ENCODE peak calls at places on chromosomes 5 and 9, in four cellular contexts. Q is coronary artery, T is astrocyte, U is endothelial cell of umbilical vein. H is an unnamed sample.

GRCh38 chr9:97751510-97751909 is 54.4 kb upstream of the XPA start:
- DNase-seq in Q (no peak), T (no peak), U (no peak), H (no peak)

GRCh38 chr5:178257650-178258049 is 25.0 kb upstream of the PHYKPL start:
- DNase-seq in Q (no peak), T (no peak), U (no peak), H (no peak)

GRCh38 chr5:159331099-159331973 is 1.0 kb upstream of the IL12B start:
- DNase-seq in Q (no peak), T (no peak), U (peak; percentile 30), H (peak; percentile 75)

GRCh38 chr9:120925535-120926396 is 830 bp downstream of the TRAF1 start:
- DNase-seq in Q (peak; percentile 85), T (peak; percentile 93), U (peak; percentile 62), H (peak; percentile 78)

GRCh38 chr5:17024686-17025180 is 88.6 kb upstream of the MYO10 start:
- DNase-seq in Q (no peak), T (peak; percentile 35), U (peak; percentile 24), H (no peak)

GRCh38 chr5:2750758-2751464 is 566 bp downstream of the IRX2 start:
- DNase-seq in Q (peak; percentile 54), T (no peak), U (no peak), H (no peak)

GRCh38 chr5:59923465-59923864 is 29.9 kb upstream of the PDE4D start:
- DNase-seq in Q (no peak), T (peak; percentile 1), U (no peak), H (no peak)

GRCh38 chr5:142915840-142916424 is 145.8 kb downstream of the ARHGAP26 start:
- DNase-seq in Q (no peak), T (no peak), U (no peak), H (peak; percentile 37)

GRCh38 chr9:110797611-110798010 is 129.0 kb downstream of the MUSK start:
- DNase-seq in Q (no peak), T (peak; percentile 79), U (peak; percentile 40), H (no peak)

GRCh38 chr9:119154527-119154926 is 214.7 kb downstream of the BRINP1 start:
- DNase-seq in Q (no peak), T (no peak), U (no peak), H (no peak)

GRCh38 chr9:134396258-134396742 is 70.0 kb downstream of the RXRA start:
- DNase-seq in Q (no peak), T (no peak), U (no peak), H (peak; percentile 70)

GRCh38 chr5:180804129-180804601 is 1.6 kb upstream of the MGAT1 start:
- DNase-seq in Q (no peak), T (no peak), U (no peak), H (no peak)

GRCh38 chr9:115413766-115414382 is 295.9 kb upstream of the TNC start:
- DNase-seq in Q (no peak), T (no peak), U (no peak), H (no peak)

GRCh38 chr9:126777733-126778132 is 27.1 kb upstream of the ZBTB43 start:
- DNase-seq in Q (no peak), T (no peak), U (no peak), H (no peak)

GRCh38 chr5:27402828-27403227 is 364.4 kb upstream of the CDH9 start:
- DNase-seq in Q (no peak), T (no peak), U (no peak), H (no peak)

GRCh38 chr5:151556808-151557207 is 34.3 kb downstream of the FAT2 start:
- DNase-seq in Q (no peak), T (no peak), U (no peak), H (no peak)

GRCh38 chr5:1919209-1919566 is 36.5 kb upstream of the IRX4 start:
- DNase-seq in Q (peak; percentile 66), T (no peak), U (no peak), H (no peak)

GRCh38 chr5:45521067-45521466 is 175.1 kb downstream of the HCN1 start:
- DNase-seq in Q (no peak), T (peak; percentile 0), U (peak; percentile 63), H (no peak)

GRCh38 chr5:67031689-67032088 is 164.9 kb downstream of the CD180 start:
- DNase-seq in Q (no peak), T (no peak), U (no peak), H (no peak)

GRCh38 chr9:106862946-106863740 is at the start of gene ZNF462:
- DNase-seq in Q (peak; percentile 72), T (peak; percentile 84), U (peak; percentile 66), H (peak; percentile 31)

GRCh38 chr5:42940853-42941252 is 99.3 kb downstream of the ANXA2R start:
- DNase-seq in Q (no peak), T (no peak), U (no peak), H (no peak)

GRCh38 chr5:119037496-119038215 is 33.2 kb upstream of the DMXL1 start:
- DNase-seq in Q (no peak), T (peak; percentile 65), U (no peak), H (no peak)

GRCh38 chr9:99259231-99259918 is 37.3 kb downstream of the SEC61B start:
- DNase-seq in Q (peak; percentile 81), T (peak; percentile 20), U (peak; percentile 24), H (no peak)

GRCh38 chr9:131738838-131739191 is 1.1 kb downstream of the RAPGEF1 start:
- DNase-seq in Q (no peak), T (no peak), U (no peak), H (no peak)

GRCh38 chr5:132814441-132815294 is 1.6 kb downstream of the SOWAHA start:
- DNase-seq in Q (no peak), T (no peak), U (no peak), H (no peak)

GRCh38 chr5:112811023-112811422 is 50.1 kb upstream of the SRP19 start:
- DNase-seq in Q (no peak), T (no peak), U (no peak), H (no peak)

GRCh38 chr5:162685302-162685701 is 617.7 kb downstream of the GABRG2 start:
- DNase-seq in Q (no peak), T (no peak), U (no peak), H (no peak)

GRCh38 chr5:5011151-5011550 is 129.0 kb upstream of the ADAMTS16 start:
- DNase-seq in Q (no peak), T (no peak), U (no peak), H (no peak)

GRCh38 chr9:131912069-131912468 is 167.6 kb downstream of the MED27 start:
- DNase-seq in Q (no peak), T (no peak), U (no peak), H (no peak)

GRCh38 chr5:115575167-115576070 is 26.9 kb downstream of the TICAM2 start:
- DNase-seq in Q (no peak), T (peak; percentile 87), U (peak; percentile 96), H (peak; percentile 18)

GRCh38 chr9:95876595-95876994 is 1.1 kb downstream of the ERCC6L2 start:
- DNase-seq in Q (no peak), T (no peak), U (no peak), H (no peak)

GRCh38 chr9:99389087-99390033 is 167.3 kb downstream of the SEC61B start:
- DNase-seq in Q (no peak), T (peak; percentile 62), U (no peak), H (no peak)

GRCh38 chr5:112965733-112966306 is 10.8 kb upstream of the DCP2 start:
- DNase-seq in Q (no peak), T (no peak), U (no peak), H (no peak)

DNA sequence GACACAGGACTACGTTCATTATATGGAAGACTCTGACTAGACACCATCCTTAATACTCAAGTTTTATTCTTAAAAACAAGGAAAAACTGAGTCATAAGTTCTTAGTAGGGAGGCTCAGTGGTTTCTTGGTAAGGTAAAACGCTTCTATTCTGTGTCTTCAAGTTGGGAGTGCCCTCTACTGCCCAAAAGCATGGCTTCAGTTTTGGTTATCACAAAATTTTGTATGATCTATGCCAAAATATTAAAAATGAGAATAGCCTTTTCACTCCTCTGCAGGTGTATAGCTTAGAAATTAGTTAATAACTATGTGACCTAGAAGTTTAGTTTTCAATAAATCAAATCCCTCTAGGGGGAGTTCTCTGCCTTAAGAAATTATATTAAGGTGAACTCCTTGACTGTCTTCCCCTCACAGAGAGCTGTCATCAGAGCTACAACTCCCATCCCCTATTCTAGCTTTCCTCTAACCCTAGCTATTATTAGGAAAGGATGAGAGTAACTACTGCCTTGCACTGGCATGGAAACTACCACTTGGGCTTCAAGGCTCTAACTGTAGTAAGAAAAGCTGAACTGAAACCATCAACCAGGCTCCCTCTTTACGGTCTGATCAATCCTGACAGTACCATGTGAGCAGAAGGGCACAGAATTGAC is 189.7 kb downstream of the GNAQ start:
- DNase-seq in Q (no peak), T (no peak), U (peak; percentile 38), H (no peak)
- TF ChIP-seq CTCF in Q (no peak), T (peak; percentile 24), U (peak; percentile 12), H (no peak)

GRCh38 chr9:20526500-20527319 is 95.6 kb downstream of the MLLT3 start:
- DNase-seq in Q (no peak), T (peak; percentile 59), U (no peak), H (no peak)

GRCh38 chr9:20529837-20530236 is 92.5 kb downstream of the MLLT3 start:
- DNase-seq in Q (no peak), T (no peak), U (no peak), H (no peak)

GRCh38 chr9:20528253-20528652 is 94.0 kb downstream of the MLLT3 start:
- DNase-seq in Q (no peak), T (no peak), U (no peak), H (no peak)

GRCh38 chr9:20524776-20525175 is 97.5 kb downstream of the MLLT3 start:
- DNase-seq in Q (no peak), T (no peak), U (no peak), H (no peak)
- TF ChIP-seq CTCF in Q (no peak), T (no peak), U (peak; percentile 11), H (peak; percentile 25)

GRCh38 chr5:140041099-140041491 is 2.0 kb downstream of the NRG2 start:
- DNase-seq in Q (no peak), T (no peak), U (no peak), H (no peak)

GRCh38 chr5:140044041-140044440 is 942 bp upstream of the NRG2 start:
- DNase-seq in Q (no peak), T (no peak), U (no peak), H (no peak)

GRCh38 chr5:140041492-140042421 is 1.3 kb downstream of the NRG2 start:
- DNase-seq in Q (peak; percentile 81), T (peak; percentile 16), U (peak; percentile 82), H (peak; percentile 59)

GRCh38 chr5:140042551-140043507 is at the start of gene NRG2:
- DNase-seq in Q (peak; percentile 84), T (peak; percentile 17), U (peak; percentile 65), H (peak; percentile 82)

GRCh38 chr5:140043508-140043872 is 391 bp upstream of the NRG2 start:
- DNase-seq in Q (no peak), T (no peak), U (no peak), H (peak; percentile 69)
- TF ChIP-seq CTCF in Q (peak; percentile 21), T (no peak), U (no peak), H (no peak)

GRCh38 chr5:172760933-172761332 is 10.1 kb downstream of the DUSP1 start:
- DNase-seq in Q (no peak), T (no peak), U (no peak), H (no peak)
- TF ChIP-seq CTCF in Q (no peak), T (no peak), U (no peak), H (no peak)